ENCODE peak calls at places on chromosome 20, in five cellular contexts. One of them, this sample, is unnamed.

GRCh38 chr20:17835240-17835940 is 133.2 kb downstream of the SNX5 start:
- DNase-seq in A549: peak
- DNase-seq in K562: no peak
- DNase-seq in GM12878: no peak
- DNase-seq in HepG2: no peak
- DNase-seq in this sample: peak

GRCh38 chr20:12058201-12058600 is 140.5 kb downstream of the BTBD3 start:
- DNase-seq in A549: no peak
- DNase-seq in HepG2: no peak
- DNase-seq in K562: no peak
- DNase-seq in GM12878: no peak
- DNase-seq in this sample: no peak

GRCh38 chr20:6697228-6697972 is 70.1 kb upstream of the BMP2 start:
- DNase-seq in HepG2: peak
- DNase-seq in A549: no peak
- DNase-seq in K562: no peak
- DNase-seq in GM12878: no peak
- DNase-seq in this sample: no peak

GRCh38 chr20:53736757-53737403 is 143.2 kb upstream of the ZNF217 start:
- DNase-seq in K562: no peak
- DNase-seq in HepG2: no peak
- DNase-seq in GM12878: peak
- DNase-seq in A549: no peak
- DNase-seq in this sample: peak

GRCh38 chr20:51507357-51508036 is 35.0 kb downstream of the NFATC2 start:
- DNase-seq in HepG2: no peak
- DNase-seq in GM12878: no peak
- DNase-seq in A549: no peak
- DNase-seq in K562: no peak
- DNase-seq in this sample: no peak

GRCh38 chr20:53691060-53691810 is 97.6 kb upstream of the ZNF217 start:
- DNase-seq in HepG2: no peak
- DNase-seq in GM12878: no peak
- DNase-seq in A549: no peak
- DNase-seq in K562: no peak
- DNase-seq in this sample: no peak

GRCh38 chr20:63116412-63117106 is 99.4 kb downstream of the YTHDF1 start:
- DNase-seq in HepG2: no peak
- DNase-seq in A549: no peak
- DNase-seq in GM12878: no peak
- DNase-seq in K562: peak
- DNase-seq in this sample: peak

GRCh38 chr20:57445298-57445697 is 54.1 kb downstream of the RBM38 start:
- DNase-seq in GM12878: no peak
- DNase-seq in K562: no peak
- DNase-seq in HepG2: no peak
- DNase-seq in A549: no peak
- DNase-seq in this sample: no peak

GRCh38 chr20:61515922-61516321 is 263.9 kb downstream of the CDH4 start:
- DNase-seq in HepG2: no peak
- DNase-seq in K562: no peak
- DNase-seq in GM12878: no peak
- DNase-seq in A549: no peak
- DNase-seq in this sample: no peak

GRCh38 chr20:10113746-10114145 is 79.0 kb downstream of the ANKEF1 start:
- DNase-seq in GM12878: no peak
- DNase-seq in K562: no peak
- DNase-seq in HepG2: no peak
- DNase-seq in A549: no peak
- DNase-seq in this sample: no peak

GRCh38 chr20:57471496-57472210 is 53.3 kb downstream of the CTCFL start:
- DNase-seq in K562: no peak
- DNase-seq in GM12878: no peak
- DNase-seq in A549: no peak
- DNase-seq in HepG2: no peak
- DNase-seq in this sample: no peak

GRCh38 chr20:13035399-13036173 is 26.8 kb downstream of the SPTLC3 start:
- DNase-seq in HepG2: no peak
- DNase-seq in GM12878: no peak
- DNase-seq in A549: no peak
- DNase-seq in K562: no peak
- DNase-seq in this sample: no peak

GRCh38 chr20:59136027-59136426 is 27.6 kb upstream of the ZNF831 start:
- DNase-seq in K562: no peak
- DNase-seq in A549: no peak
- DNase-seq in HepG2: no peak
- DNase-seq in GM12878: no peak
- DNase-seq in this sample: no peak

GRCh38 chr20:19781235-19781634 is 23.2 kb downstream of the RIN2 start:
- DNase-seq in HepG2: no peak
- DNase-seq in A549: no peak
- DNase-seq in K562: no peak
- DNase-seq in GM12878: no peak
- DNase-seq in this sample: no peak

GRCh38 chr20:19583532-19584175 is 174.4 kb upstream of the RIN2 start:
- DNase-seq in A549: peak
- DNase-seq in HepG2: peak
- DNase-seq in K562: peak
- DNase-seq in GM12878: no peak
- DNase-seq in this sample: peak

GRCh38 chr20:40416274-40416673 is 272.8 kb downstream of the MAFB start:
- DNase-seq in GM12878: no peak
- DNase-seq in K562: no peak
- DNase-seq in HepG2: no peak
- DNase-seq in A549: no peak
- DNase-seq in this sample: no peak

GRCh38 chr20:48205786-48206185 is 420.5 kb upstream of the SULF2 start:
- DNase-seq in HepG2: no peak
- DNase-seq in A549: no peak
- DNase-seq in K562: no peak
- DNase-seq in GM12878: no peak
- DNase-seq in this sample: no peak

GRCh38 chr20:13276945-13277582 is 56.0 kb downstream of the ISM1 start:
- DNase-seq in HepG2: no peak
- DNase-seq in K562: no peak
- DNase-seq in GM12878: no peak
- DNase-seq in A549: no peak
- DNase-seq in this sample: no peak

GRCh38 chr20:58112017-58112781 is 116.3 kb downstream of the ANKRD60 start:
- DNase-seq in GM12878: peak
- DNase-seq in K562: no peak
- DNase-seq in HepG2: no peak
- DNase-seq in A549: peak
- DNase-seq in this sample: no peak

GRCh38 chr20:45352729-45353128 is 4.5 kb upstream of the SDC4 start:
- DNase-seq in A549: no peak
- DNase-seq in GM12878: no peak
- DNase-seq in HepG2: no peak
- DNase-seq in K562: no peak
- DNase-seq in this sample: no peak
- TF ChIP-seq MAX in A549: no peak
- TF ChIP-seq MAX in GM12878: no peak
- TF ChIP-seq MAX in HepG2: no peak
- TF ChIP-seq MAX in K562: no peak
- TF ChIP-seq MAX in this sample: no peak

GRCh38 chr20:47137231-47137865 is 219.2 kb downstream of the ZMYND8 start:
- DNase-seq in HepG2: no peak
- DNase-seq in K562: no peak
- DNase-seq in A549: no peak
- DNase-seq in GM12878: no peak
- DNase-seq in this sample: no peak
- H3K4me2 ChIP-seq in HepG2: no peak
- H3K4me2 ChIP-seq in K562: no peak
- H3K4me2 ChIP-seq in A549: peak
- H3K4me2 ChIP-seq in GM12878: no peak
- H3K4me2 ChIP-seq in this sample: no peak

DNA sequence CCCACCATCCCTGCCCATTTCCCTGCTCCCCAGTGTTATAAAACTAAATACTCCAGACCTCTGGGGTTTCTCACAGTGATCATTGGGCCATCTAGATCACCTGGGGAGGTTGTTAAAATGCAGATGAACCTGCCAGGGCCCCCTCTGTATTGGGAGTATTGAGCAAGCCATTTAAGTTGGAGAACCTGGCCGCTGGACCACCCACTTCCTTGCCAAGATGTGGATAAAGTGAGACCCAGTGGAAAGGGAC is 1.5 kb downstream of the ID1 start:
- DNase-seq in A549: no peak
- DNase-seq in GM12878: no peak
- DNase-seq in K562: no peak
- DNase-seq in HepG2: no peak
- DNase-seq in this sample: no peak
- H3K27ac ChIP-seq in A549: peak
- H3K27ac ChIP-seq in GM12878: no peak
- H3K27ac ChIP-seq in K562: peak
- H3K27ac ChIP-seq in HepG2: peak
- H3K27ac ChIP-seq in this sample: peak

GRCh38 chr20:23396961-23397620 is 24.2 kb downstream of the NAPB start:
- DNase-seq in K562: no peak
- DNase-seq in GM12878: no peak
- DNase-seq in HepG2: no peak
- DNase-seq in A549: no peak
- DNase-seq in this sample: peak

GRCh38 chr20:23401051-23401450 is 20.2 kb downstream of the NAPB start:
- DNase-seq in K562: no peak
- DNase-seq in A549: no peak
- DNase-seq in GM12878: no peak
- DNase-seq in HepG2: no peak
- DNase-seq in this sample: no peak

GRCh38 chr20:23403721-23404120 is 17.6 kb downstream of the NAPB start:
- DNase-seq in HepG2: no peak
- DNase-seq in K562: no peak
- DNase-seq in GM12878: no peak
- DNase-seq in A549: no peak
- DNase-seq in this sample: no peak

GRCh38 chr20:23397961-23398360 is 23.3 kb downstream of the NAPB start:
- DNase-seq in K562: no peak
- DNase-seq in HepG2: no peak
- DNase-seq in GM12878: no peak
- DNase-seq in A549: no peak
- DNase-seq in this sample: peak

DNA sequence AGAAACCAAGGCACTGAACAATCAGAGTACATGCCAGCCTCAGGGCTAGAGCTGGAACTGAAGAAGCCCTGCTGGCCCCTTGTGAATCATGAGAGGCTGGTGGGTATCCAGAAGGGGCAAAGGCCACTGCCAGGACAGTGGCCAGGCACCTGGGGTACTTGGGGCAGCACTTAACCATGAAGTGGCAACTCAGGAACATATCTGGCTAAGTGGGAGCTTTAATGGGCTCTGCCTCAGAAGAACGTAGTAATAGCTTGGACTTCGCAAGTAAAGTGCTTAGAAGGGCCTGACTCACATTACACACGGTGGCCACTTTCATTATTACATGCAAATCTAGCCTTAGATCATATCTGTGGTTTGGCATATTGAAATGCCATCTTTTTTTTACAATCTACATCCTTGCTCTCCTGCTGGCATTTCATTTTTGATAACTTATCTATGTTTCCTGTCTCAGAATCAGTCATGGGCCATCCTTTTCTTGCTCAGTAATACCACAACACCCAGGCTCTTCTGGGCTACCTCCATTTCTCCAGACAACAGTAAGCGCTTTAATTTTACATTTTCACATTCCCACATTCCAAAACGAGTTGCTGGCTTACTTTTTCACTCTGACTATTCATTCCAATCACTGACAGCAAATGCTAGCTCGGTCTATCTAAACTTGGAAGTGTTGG is 21.6 kb downstream of the NAPB start:
- DNase-seq in K562: peak
- DNase-seq in HepG2: no peak
- DNase-seq in GM12878: no peak
- DNase-seq in A549: peak
- DNase-seq in this sample: no peak
- TF ChIP-seq MAX in K562: no peak
- TF ChIP-seq MAX in HepG2: no peak
- TF ChIP-seq MAX in GM12878: no peak
- TF ChIP-seq MAX in A549: no peak
- TF ChIP-seq MAX in this sample: no peak

GRCh38 chr20:3681931-3682820 is at the start of gene ADAM33:
- DNase-seq in A549: no peak
- DNase-seq in K562: peak
- DNase-seq in HepG2: no peak
- DNase-seq in GM12878: no peak
- DNase-seq in this sample: no peak

GRCh38 chr20:3678893-3679720 is 2.7 kb downstream of the ADAM33 start:
- DNase-seq in GM12878: no peak
- DNase-seq in HepG2: no peak
- DNase-seq in A549: no peak
- DNase-seq in K562: no peak
- DNase-seq in this sample: no peak

GRCh38 chr20:3679749-3680700 is 1.8 kb downstream of the ADAM33 start:
- DNase-seq in HepG2: no peak
- DNase-seq in GM12878: no peak
- DNase-seq in K562: no peak
- DNase-seq in A549: no peak
- DNase-seq in this sample: no peak

GRCh38 chr20:3681352-3681930 is 369 bp downstream of the ADAM33 start:
- DNase-seq in K562: no peak
- DNase-seq in HepG2: no peak
- DNase-seq in GM12878: no peak
- DNase-seq in A549: no peak
- DNase-seq in this sample: no peak

GRCh38 chr20:3680701-3681351 is 984 bp downstream of the ADAM33 start:
- DNase-seq in HepG2: no peak
- DNase-seq in GM12878: no peak
- DNase-seq in K562: no peak
- DNase-seq in A549: no peak
- DNase-seq in this sample: no peak
- H3K4me2 ChIP-seq in HepG2: no peak
- H3K4me2 ChIP-seq in GM12878: no peak
- H3K4me2 ChIP-seq in K562: no peak
- H3K4me2 ChIP-seq in A549: no peak
- H3K4me2 ChIP-seq in this sample: no peak

DNA sequence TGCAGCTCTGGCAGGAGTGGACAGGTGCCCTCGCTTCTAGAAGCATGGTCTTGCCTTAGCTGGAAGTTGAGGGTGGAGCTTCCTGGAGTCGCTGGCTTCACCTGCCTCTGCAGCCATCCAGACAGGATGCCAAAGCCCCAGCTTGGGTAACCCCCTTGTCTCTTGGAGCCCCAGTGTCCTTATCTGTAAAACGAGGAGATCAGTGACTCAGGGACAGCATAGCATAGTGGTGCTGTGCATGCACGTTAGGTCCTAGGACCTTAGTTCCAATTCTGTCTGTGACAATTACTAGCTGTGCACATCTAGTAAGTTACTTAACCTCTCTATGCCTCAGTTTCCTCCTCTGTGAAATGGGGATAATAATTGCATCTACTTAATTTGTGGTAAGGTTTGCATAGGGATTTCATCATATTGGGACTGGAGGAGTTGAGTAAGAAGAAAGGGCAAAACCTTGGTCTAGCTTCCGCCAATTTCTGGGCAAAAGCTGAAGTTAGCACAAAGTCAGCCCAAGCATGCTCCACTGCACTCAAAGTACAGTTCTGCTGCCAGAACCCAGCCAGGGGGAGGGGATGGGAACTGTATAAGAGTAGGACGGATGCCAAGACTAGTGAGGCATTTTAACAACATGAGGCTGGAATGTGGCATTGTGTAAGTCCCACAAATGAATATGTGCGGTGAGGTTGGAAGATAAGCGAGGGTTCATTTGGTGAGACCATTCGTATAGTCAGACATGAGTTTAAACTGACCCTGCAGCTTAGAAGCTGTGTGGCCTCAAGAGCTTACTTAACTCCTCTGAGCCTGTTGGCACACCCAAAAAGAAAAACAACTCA is 24.5 kb downstream of the TOX2 start:
- DNase-seq in K562: no peak
- DNase-seq in HepG2: peak
- DNase-seq in A549: peak
- DNase-seq in GM12878: no peak
- DNase-seq in this sample: peak
- H3K27ac ChIP-seq in K562: no peak
- H3K27ac ChIP-seq in HepG2: no peak
- H3K27ac ChIP-seq in A549: peak
- H3K27ac ChIP-seq in GM12878: no peak
- H3K27ac ChIP-seq in this sample: peak

This sample was measured in endothelial cell of umbilical vein.